ENCODE peak calls at places on chromosomes 11 and 22, in seven cellular contexts. U is A549, O is WTC11, X is H1, Z is endothelial cell of umbilical vein, W is GM12878, M is SK-N-SH. K is an unnamed sample.
A peak's percentile ranks its signal among the peaks of the same experiment; 100 is the strongest.

GRCh38 chr11:119773016-119773415 is 44.0 kb upstream of the NECTIN1 start:
- DNase-seq in U (no peak), O (no peak), Z (no peak), M (peak; percentile 67), X (no peak), W (no peak), K (no peak)

GRCh38 chr11:10752061-10752460 is 1.0 kb downstream of the CTR9 start:
- DNase-seq in O (no peak), U (no peak), W (no peak), Z (no peak), M (no peak), X (no peak), K (no peak)

GRCh38 chr11:82398300-82398815 is 335.3 kb downstream of the FAM181B start:
- DNase-seq in Z (no peak), U (no peak), O (no peak), X (no peak), M (no peak), W (no peak), K (no peak)

GRCh38 chr22:36736701-36737320 is 33.3 kb upstream of the CACNG2 start:
- DNase-seq in M (no peak), W (no peak), O (no peak), U (no peak), X (no peak), Z (no peak), K (no peak)

GRCh38 chr11:61338783-61339489 is 5.9 kb downstream of the TKFC start:
- DNase-seq in U (no peak), O (no peak), X (no peak), W (no peak), M (no peak), Z (no peak), K (no peak)

GRCh38 chr11:47672283-47672730 is 29.9 kb upstream of the MTCH2 start:
- DNase-seq in W (no peak), M (no peak), O (no peak), U (no peak), X (no peak), Z (no peak), K (no peak)

GRCh38 chr11:62879554-62879953 is 1.1 kb upstream of the SLC3A2 start:
- DNase-seq in O (no peak), M (no peak), W (no peak), X (no peak), U (no peak), Z (peak; percentile 43), K (no peak)

GRCh38 chr11:42974510-42974909 is 337.3 kb upstream of the API5 start:
- DNase-seq in Z (no peak), X (peak; percentile 23), U (no peak), W (no peak), M (no peak), O (peak; percentile 32), K (no peak)

GRCh38 chr11:109000531-109000930 is 335.7 kb downstream of the DDX10 start:
- DNase-seq in W (no peak), X (no peak), U (no peak), Z (no peak), M (no peak), O (no peak), K (no peak)

GRCh38 chr11:65225284-65226102 is 36.3 kb upstream of the POLA2 start:
- DNase-seq in X (no peak), O (peak; percentile 73), Z (peak; percentile 55), U (no peak), M (peak; percentile 87), W (no peak), K (no peak)

GRCh38 chr11:78796956-78797355 is 222.3 kb upstream of the NARS2 start:
- DNase-seq in X (no peak), U (no peak), W (no peak), Z (peak; percentile 79), O (no peak), M (no peak), K (no peak)
- TF ChIP-seq MAX in X (no peak), U (no peak), W (no peak), Z (no peak), O (no peak), M (no peak), K (no peak)

DNA sequence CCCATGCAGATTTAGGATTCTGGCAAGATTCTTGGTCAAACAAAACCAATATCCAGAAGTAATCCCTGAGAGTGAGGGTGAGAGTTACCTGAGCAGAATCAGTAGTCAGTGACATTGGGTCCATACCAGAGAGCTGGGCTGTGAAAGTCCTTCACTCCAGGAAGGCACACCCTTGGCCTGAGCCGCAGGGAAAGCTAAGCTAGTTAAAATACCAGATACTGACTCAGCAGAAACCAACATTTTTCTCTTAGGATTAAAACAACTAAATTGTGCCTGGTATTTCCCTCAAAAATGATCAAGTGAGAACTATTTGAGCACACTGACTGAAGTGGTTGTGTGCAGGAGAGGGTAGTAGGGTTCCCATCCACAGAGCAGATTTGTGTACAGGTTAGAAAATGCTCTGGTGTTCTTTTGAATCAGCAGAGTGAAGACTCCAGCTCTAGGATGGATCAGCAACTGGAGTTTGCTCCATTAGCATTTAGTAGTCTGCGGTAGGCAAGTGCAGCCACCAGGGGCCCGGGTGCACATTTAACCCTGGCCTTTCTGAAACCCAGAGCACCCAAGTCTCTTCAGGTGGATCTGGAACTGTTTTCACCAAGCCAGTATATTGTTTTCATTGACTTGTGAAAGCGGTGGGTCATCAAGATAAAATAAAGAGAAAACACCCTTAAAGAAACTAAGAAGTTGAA is 100.7 kb upstream of the CLPB start:
- DNase-seq in W (no peak), M (peak; percentile 33), U (no peak), X (no peak), Z (no peak), O (peak; percentile 45), K (peak; percentile 10)
- TF ChIP-seq CTCF in W (no peak), M (no peak), U (no peak), X (peak; percentile 45), Z (no peak), O (no peak), K (peak; percentile 44)

GRCh38 chr22:44519895-44520294 is 21.9 kb upstream of the RTL6 start:
- DNase-seq in U (no peak), O (no peak), X (no peak), Z (no peak), W (no peak), M (no peak), K (no peak)
- TF ChIP-seq MAX in U (no peak), O (no peak), X (no peak), Z (no peak), W (no peak), M (no peak), K (no peak)

DNA sequence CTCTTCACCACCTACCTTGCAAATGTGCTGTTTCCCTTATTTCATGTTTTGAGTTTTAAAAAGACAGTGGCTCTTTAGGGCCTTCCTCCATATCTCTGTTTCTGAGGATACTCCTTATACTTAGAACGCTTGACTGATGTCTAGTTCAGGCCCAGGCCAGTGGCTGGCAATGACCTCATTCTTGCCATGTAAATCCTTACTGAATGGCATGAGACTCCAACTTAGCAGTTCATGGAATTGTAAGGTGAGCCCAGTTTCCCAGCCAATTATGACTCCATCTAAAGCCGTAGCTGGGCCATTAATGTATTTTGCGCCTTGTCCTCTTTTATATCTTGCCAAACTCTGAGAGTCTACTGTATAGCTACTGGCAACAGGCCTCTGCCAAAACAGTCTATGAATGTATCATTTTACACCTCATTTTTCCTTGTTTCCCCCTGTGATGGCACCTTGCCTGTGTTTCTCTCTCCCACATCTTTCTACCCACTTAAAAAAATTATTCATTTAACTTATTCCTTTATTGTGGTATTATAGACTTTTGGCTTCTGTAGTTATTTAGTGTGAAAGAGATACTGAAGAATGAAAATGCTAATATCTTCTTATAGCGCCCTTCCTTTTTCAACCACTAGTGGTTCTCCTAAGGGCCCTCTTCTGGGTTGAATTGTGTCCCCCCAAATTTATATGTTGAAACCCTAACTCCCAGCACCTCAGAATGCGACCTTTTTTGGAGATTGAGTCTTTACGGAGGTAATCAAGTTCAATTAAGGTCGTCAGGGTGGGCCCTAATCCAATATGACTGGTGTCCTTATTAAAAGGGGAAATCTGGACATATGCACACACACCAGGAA is 67.4 kb downstream of the ZNRF3 start:
- DNase-seq in W (no peak), O (no peak), M (no peak), Z (no peak), X (no peak), U (no peak), K (no peak)
- TF ChIP-seq CTCF in W (no peak), O (no peak), M (peak; percentile 16), Z (no peak), X (no peak), U (no peak), K (no peak)

GRCh38 chr22:49155039-49155808 is 672.4 kb downstream of the BRD1 start:
- DNase-seq in Z (no peak), X (no peak), U (no peak), O (no peak), W (no peak), M (no peak), K (no peak)
- TF ChIP-seq MAX in Z (no peak), X (no peak), U (no peak), O (no peak), W (no peak), M (no peak), K (no peak)

GRCh38 chr22:43113516-43114251 is 3.1 kb downstream of the BIK start:
- DNase-seq in U (no peak), X (no peak), Z (no peak), O (no peak), M (no peak), W (no peak), K (no peak)

GRCh38 chr22:43109511-43109910 is 1.0 kb upstream of the BIK start:
- DNase-seq in M (no peak), U (no peak), W (no peak), Z (no peak), O (no peak), X (no peak), K (no peak)

GRCh38 chr22:43109921-43110443 is 568 bp upstream of the BIK start:
- DNase-seq in O (peak; percentile 49), M (no peak), Z (no peak), U (no peak), W (no peak), X (no peak), K (no peak)

GRCh38 chr22:43110927-43111623 is 525 bp downstream of the BIK start:
- DNase-seq in O (peak; percentile 45), U (no peak), Z (no peak), X (no peak), M (peak; percentile 46), W (no peak), K (no peak)

DNA sequence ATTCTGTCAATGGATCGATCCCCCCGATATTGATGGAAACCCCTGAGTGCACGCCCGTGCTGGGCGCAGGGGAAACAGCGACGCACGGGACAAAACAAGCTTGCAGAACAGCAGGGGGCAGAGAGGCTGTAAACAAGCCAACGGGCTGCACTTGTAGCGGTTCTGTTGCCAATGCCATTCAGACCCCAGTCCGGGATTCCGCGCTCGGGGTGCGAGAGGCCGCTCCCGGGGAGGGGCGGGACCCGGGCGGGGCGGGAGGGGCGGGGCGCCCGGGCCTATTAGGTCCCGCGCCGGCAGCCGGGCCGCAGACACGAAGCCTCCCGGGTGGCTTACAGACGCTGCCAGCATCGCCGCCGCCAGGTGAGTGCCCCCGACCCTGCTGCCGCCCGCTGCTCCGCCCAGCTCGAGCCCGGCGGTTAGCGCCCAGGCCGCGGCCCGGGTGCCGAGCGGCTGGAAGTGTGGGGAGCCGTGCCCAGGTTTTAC is at the start of gene BIK:
- DNase-seq in X (no peak), Z (peak; percentile 47), U (no peak), M (peak; percentile 74), O (peak; percentile 74), W (no peak), K (no peak)
- TF ChIP-seq CTCF in X (no peak), Z (peak; percentile 19), U (no peak), M (no peak), O (no peak), W (peak; percentile 37), K (no peak)